ENCODE peak calls at places on chromosomes 7 and 10, in nine cellular contexts. W, H, J, I, X, L, R, G and V are unnamed samples.

GRCh38 chr7:149707448-149707886 is 65.9 kb downstream of the ZNF467 start:
- DNase-seq in X (no peak), G (no peak), R (no peak), W (peak; percentile 86), H (no peak), I (no peak), J (no peak), L (peak; percentile 35), V (no peak)

GRCh38 chr10:50395279-50395678 is 144.0 kb upstream of the ASAH2 start:
- DNase-seq in W (no peak), H (no peak), L (peak; percentile 50), G (no peak), R (no peak), I (no peak), J (no peak), X (no peak), V (no peak)

GRCh38 chr10:88557659-88558058 is 25.5 kb downstream of the RNLS start:
- DNase-seq in G (no peak), H (no peak), W (no peak), L (no peak), I (no peak), R (no peak), J (no peak), X (no peak), V (no peak)

GRCh38 chr7:32224276-32224675 is 154.1 kb upstream of the PDE1C start:
- DNase-seq in L (no peak), I (no peak), J (no peak), G (no peak), H (no peak), W (peak; percentile 71), X (no peak), R (no peak), V (no peak)

GRCh38 chr7:129431911-129432643 is 2.2 kb upstream of the STRIP2 start:
- DNase-seq in G (no peak), L (peak; percentile 2), W (no peak), R (no peak), J (no peak), X (no peak), I (no peak), H (no peak), V (no peak)

GRCh38 chr7:149147730-149148653 is 739 bp downstream of the ZNF398 start:
- DNase-seq in X (peak; percentile 70), R (peak; percentile 57), L (peak; percentile 48), H (peak; percentile 69), I (no peak), G (peak; percentile 72), W (peak; percentile 77), J (peak; percentile 81), V (peak; percentile 60)

GRCh38 chr10:46514899-46515298 is 41.6 kb downstream of the GPRIN2 start:
- DNase-seq in G (no peak), H (no peak), W (no peak), J (no peak), L (no peak), I (no peak), R (peak; percentile 14), X (no peak), V (no peak)

GRCh38 chr10:52440612-52441285 is 126.7 kb downstream of the DKK1 start:
- DNase-seq in X (no peak), H (no peak), I (no peak), L (no peak), W (no peak), J (peak; percentile 57), G (no peak), R (no peak), V (no peak)

GRCh38 chr7:132932321-132933075 is 149.4 kb downstream of the CHCHD3 start:
- DNase-seq in G (no peak), X (no peak), W (no peak), L (no peak), R (no peak), H (no peak), J (peak; percentile 88), I (no peak), V (no peak)

GRCh38 chr7:117092801-117093200 is 139.5 kb downstream of the ST7 start:
- DNase-seq in H (no peak), R (no peak), G (no peak), L (no peak), I (no peak), W (no peak), X (no peak), J (no peak), V (no peak)

GRCh38 chr10:35808344-35808743 is 166.2 kb upstream of the FZD8 start:
- DNase-seq in W (no peak), I (no peak), L (no peak), R (no peak), G (no peak), J (no peak), X (no peak), H (no peak), V (no peak)

GRCh38 chr10:48205918-48206317 is 68.6 kb downstream of the FRMPD2 start:
- DNase-seq in J (no peak), H (no peak), W (no peak), X (no peak), R (no peak), L (no peak), G (no peak), I (no peak), V (no peak)

GRCh38 chr10:113297226-113297625 is 255.6 kb upstream of the HABP2 start:
- DNase-seq in G (no peak), H (no peak), X (no peak), J (no peak), L (peak; percentile 44), R (no peak), W (peak; percentile 95), I (no peak), V (no peak)

GRCh38 chr7:158384746-158385145 is 202.9 kb downstream of the PTPRN2 start:
- DNase-seq in G (no peak), X (no peak), H (no peak), I (no peak), L (no peak), J (no peak), W (no peak), R (no peak), V (no peak)

GRCh38 chr7:63106506-63107388 is 891.9 kb upstream of the ZNF722 start:
- DNase-seq in X (no peak), H (no peak), W (no peak), R (no peak), L (no peak), J (no peak), G (no peak), I (no peak), V (no peak)

GRCh38 chr7:63104666-63105065 is 894.0 kb upstream of the ZNF722 start:
- DNase-seq in L (no peak), R (no peak), X (no peak), H (no peak), J (no peak), W (no peak), G (no peak), I (no peak), V (no peak)

DNA sequence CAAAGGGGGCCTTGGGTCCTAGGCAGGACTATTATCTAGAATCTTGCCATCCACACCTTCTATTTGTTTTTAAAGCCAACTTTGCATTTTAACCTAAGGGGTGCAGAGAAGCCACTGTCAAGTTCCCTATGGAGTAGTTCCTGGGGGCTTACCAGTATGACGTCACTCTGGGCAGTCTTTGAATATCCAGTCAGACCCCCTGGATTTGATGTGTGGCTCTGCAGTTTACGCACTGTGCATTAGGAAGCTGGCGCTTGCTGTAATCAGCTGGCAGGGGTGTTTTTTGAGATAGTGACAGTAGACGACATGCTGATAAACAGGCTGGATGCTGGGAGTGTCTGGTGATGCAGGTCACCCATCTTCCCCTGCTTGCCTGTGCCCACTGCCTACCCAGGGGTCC is 892.7 kb upstream of the ZNF722 start:
- DNase-seq in X (no peak), R (no peak), G (no peak), J (no peak), L (no peak), H (no peak), W (no peak), I (no peak), V (no peak)
- H3K9me3 ChIP-seq in X (peaks cover 18% of the 10 kb centered on the region), R (peaks cover 7% of the 10 kb centered on the region), G (peaks cover 1% of the 10 kb centered on the region), J (peaks cover 71% of the 10 kb centered on the region), L (peaks cover 22% of the 10 kb centered on the region), H (peaks cover 5% of the 10 kb centered on the region), W (peaks cover 29% of the 10 kb centered on the region), I (peaks cover 14% of the 10 kb centered on the region), V (no peaks in the 10 kb centered on the region)

GRCh38 chr7:121515181-121515580 is 119.1 kb upstream of the FAM3C start:
- DNase-seq in H (no peak), I (no peak), G (no peak), W (peak; percentile 96), J (no peak), L (no peak), R (no peak), X (no peak), V (no peak)

GRCh38 chr7:121505540-121506182 is 109.6 kb upstream of the FAM3C start:
- DNase-seq in I (no peak), H (no peak), X (no peak), W (no peak), G (no peak), L (peak; percentile 10), R (no peak), J (no peak), V (no peak)

GRCh38 chr7:121513105-121513504 is 117.0 kb upstream of the FAM3C start:
- DNase-seq in H (no peak), R (no peak), J (no peak), G (no peak), I (no peak), W (no peak), X (no peak), L (no peak), V (no peak)

GRCh38 chr7:121510858-121511482 is 114.9 kb upstream of the FAM3C start:
- DNase-seq in W (no peak), L (no peak), J (peak; percentile 59), H (no peak), G (no peak), I (no peak), R (no peak), X (no peak), V (no peak)

GRCh38 chr7:121510302-121510701 is 114.2 kb upstream of the FAM3C start:
- DNase-seq in G (no peak), X (no peak), W (no peak), H (no peak), J (peak; percentile 65), R (no peak), L (peak; percentile 6), I (no peak), V (no peak)
- H3K9me3 ChIP-seq in G (peaks cover 8% of the 10 kb centered on the region), X (peaks cover 10% of the 10 kb centered on the region), W (peaks cover 14% of the 10 kb centered on the region), H (peaks cover 21% of the 10 kb centered on the region), J (no peaks in the 10 kb centered on the region), R (peaks cover 18% of the 10 kb centered on the region), L (peaks cover 21% of the 10 kb centered on the region), I (peaks cover 9% of the 10 kb centered on the region), V (no peaks in the 10 kb centered on the region)

DNA sequence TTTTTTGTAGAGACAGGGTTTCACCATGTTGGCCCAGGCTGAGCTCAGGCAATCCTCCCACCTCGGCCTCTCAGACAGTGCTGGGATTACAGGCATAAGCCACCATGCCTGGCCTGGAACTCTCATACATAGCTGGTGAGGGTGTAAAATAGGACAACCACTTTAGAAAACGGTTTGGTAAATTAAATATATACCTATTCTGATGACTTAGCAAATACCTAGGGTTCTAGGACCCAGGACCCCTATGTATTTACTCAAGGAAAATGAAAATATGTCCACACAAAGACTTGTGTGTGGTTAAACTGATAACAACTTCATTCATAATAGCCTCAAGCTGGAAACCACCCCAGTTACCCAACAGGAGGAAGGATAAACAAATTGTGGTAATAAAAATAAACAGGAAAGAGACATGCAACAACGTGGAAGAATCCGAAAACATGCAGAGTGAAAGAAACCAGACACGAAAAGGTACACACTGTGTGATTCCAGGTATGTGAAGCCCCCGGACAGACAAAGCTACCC is 52.7 kb downstream of the CARD11 start:
- DNase-seq in H (no peak), L (no peak), J (no peak), W (no peak), X (peak; percentile 7), G (no peak), R (no peak), I (no peak), V (no peak)
- H3K9me3 ChIP-seq in H (peaks cover 10% of the 10 kb centered on the region), L (no peaks in the 10 kb centered on the region), J (no peaks in the 10 kb centered on the region), W (peaks cover 1% of the 10 kb centered on the region), X (no peaks in the 10 kb centered on the region), G (peaks cover 2% of the 10 kb centered on the region), R (peaks cover 3% of the 10 kb centered on the region), I (no peaks in the 10 kb centered on the region), V (no peaks in the 10 kb centered on the region)

GRCh38 chr7:64494912-64495461 is 67.9 kb downstream of the ZNF680 start:
- DNase-seq in H (no peak), I (no peak), W (no peak), X (no peak), J (no peak), L (no peak), R (peak; percentile 56), G (no peak), V (no peak)
- H3K9me3 ChIP-seq in H (peaks cover 54% of the 10 kb centered on the region), I (peaks cover 4% of the 10 kb centered on the region), W (peaks cover 19% of the 10 kb centered on the region), X (peaks cover 14% of the 10 kb centered on the region), J (peaks cover 43% of the 10 kb centered on the region), L (peaks cover 38% of the 10 kb centered on the region), R (peaks cover 28% of the 10 kb centered on the region), G (peaks cover 2% of the 10 kb centered on the region), V (peaks cover 5% of the 10 kb centered on the region)